ENCODE peak calls at places on chromosomes 1 and 21, in six cellular contexts. Q, B, K, A, D and N are unnamed samples.

GRCh38 chr1:226650236-226650841 is 88.7 kb downstream of the ITPKB start:
- DNase-seq in Q (no peak), B (no peak), K (no peak), A (no peak), D (peak), N (no peak)

GRCh38 chr1:30407862-30408580 is 315.4 kb downstream of the MATN1 start:
- DNase-seq in Q (no peak), B (no peak), K (no peak), A (no peak), D (no peak), N (no peak)

GRCh38 chr1:43282220-43283195 is 2.9 kb downstream of the C1orf210 start:
- DNase-seq in Q (no peak), B (no peak), K (no peak), A (no peak), D (no peak), N (no peak)

GRCh38 chr1:12771186-12771585 is 2.4 kb upstream of the PRAMEF12 start:
- DNase-seq in Q (no peak), B (no peak), K (no peak), A (no peak), D (no peak), N (no peak)

GRCh38 chr21:33433001-33433400 is 29.8 kb downstream of the IFNGR2 start:
- DNase-seq in Q (no peak), B (no peak), K (no peak), A (no peak), D (no peak), N (no peak)

GRCh38 chr1:153805042-153805745 is 30.0 kb downstream of the SLC27A3 start:
- DNase-seq in Q (no peak), B (no peak), K (peak), A (peak), D (peak), N (peak)

GRCh38 chr1:109767596-109768334 is 4.0 kb upstream of the EPS8L3 start:
- DNase-seq in Q (no peak), B (no peak), K (no peak), A (no peak), D (peak), N (no peak)

GRCh38 chr1:206706806-206707205 is 22.1 kb downstream of the MAPKAPK2 start:
- DNase-seq in Q (no peak), B (no peak), K (no peak), A (no peak), D (no peak), N (no peak)

GRCh38 chr1:59730759-59731478 is 83.8 kb upstream of the HOOK1 start:
- DNase-seq in Q (no peak), B (no peak), K (peak), A (peak), D (peak), N (no peak)

GRCh38 chr1:100130552-100131077 is 2.1 kb downstream of the SASS6 start:
- DNase-seq in Q (no peak), B (no peak), K (no peak), A (no peak), D (no peak), N (no peak)

GRCh38 chr1:27581823-27582243 is 22.1 kb downstream of the AHDC1 start:
- DNase-seq in Q (no peak), B (no peak), K (no peak), A (no peak), D (peak), N (no peak)

GRCh38 chr1:147062951-147063350 is 109.3 kb downstream of the PRKAB2 start:
- DNase-seq in Q (no peak), B (no peak), K (no peak), A (no peak), D (no peak), N (no peak)

GRCh38 chr21:38669186-38669585 is 136.5 kb upstream of the ETS2 start:
- DNase-seq in Q (no peak), B (no peak), K (no peak), A (no peak), D (no peak), N (no peak)

GRCh38 chr1:107976431-107977215 is 11.6 kb upstream of the VAV3 start:
- DNase-seq in Q (no peak), B (no peak), K (no peak), A (no peak), D (no peak), N (no peak)

GRCh38 chr1:39540504-39541031 is 36.0 kb downstream of the PABPC4 start:
- DNase-seq in Q (no peak), B (no peak), K (no peak), A (peak), D (peak), N (no peak)

GRCh38 chr1:203028784-203029553 is 2.7 kb downstream of the PPFIA4 start:
- DNase-seq in Q (no peak), B (no peak), K (no peak), A (no peak), D (peak), N (no peak)

GRCh38 chr1:54490361-54491248 is 57.4 kb upstream of the ACOT11 start:
- DNase-seq in Q (no peak), B (no peak), K (no peak), A (no peak), D (peak), N (no peak)

GRCh38 chr1:109790735-109791494 is 27.2 kb upstream of the EPS8L3 start:
- DNase-seq in Q (peak), B (peak), K (peak), A (no peak), D (peak), N (peak)

GRCh38 chr1:27068922-27069321 is 56.3 kb upstream of the TENT5B start:
- DNase-seq in Q (no peak), B (no peak), K (no peak), A (no peak), D (no peak), N (no peak)

GRCh38 chr1:194184402-194184801 is 998.0 kb upstream of the B3GALT2 start:
- DNase-seq in Q (no peak), B (no peak), K (no peak), A (no peak), D (no peak), N (no peak)

GRCh38 chr1:22120469-22120790 is 22.5 kb downstream of the WNT4 start:
- DNase-seq in Q (no peak), B (no peak), K (no peak), A (no peak), D (peak), N (no peak)

GRCh38 chr21:34830386-34831140 is 161.8 kb downstream of the CLIC6 start:
- DNase-seq in Q (no peak), B (no peak), K (no peak), A (no peak), D (no peak), N (no peak)

GRCh38 chr1:95974586-95974985 is 740.6 kb downstream of the RWDD3 start:
- DNase-seq in Q (no peak), B (no peak), K (no peak), A (no peak), D (no peak), N (no peak)

GRCh38 chr1:55048453-55049270 is 9.3 kb downstream of the PCSK9 start:
- DNase-seq in Q (no peak), B (no peak), K (no peak), A (no peak), D (no peak), N (no peak)

GRCh38 chr1:108553910-108554309 is 6.0 kb upstream of the EEIG2 start:
- DNase-seq in Q (no peak), B (no peak), K (no peak), A (no peak), D (no peak), N (no peak)

GRCh38 chr1:87392241-87393192 is 63.8 kb downstream of the LMO4 start:
- DNase-seq in Q (no peak), B (no peak), K (no peak), A (no peak), D (peak), N (no peak)

GRCh38 chr1:78743626-78744025 is 94.0 kb downstream of the IFI44 start:
- DNase-seq in Q (no peak), B (no peak), K (no peak), A (no peak), D (no peak), N (no peak)

GRCh38 chr1:184060316-184060715 is 8.8 kb downstream of the TSEN15 start:
- DNase-seq in Q (no peak), B (no peak), K (no peak), A (no peak), D (no peak), N (no peak)